ENCODE peak calls at places on chromosome 18, in seven cellular contexts. D is HT-29; J is ovary; K is iPS-NIHi11; G is adrenal gland; V is HTR-8/SVneo; U is activated CD4-positive, alpha-beta T cell treated with anti-CD3 and anti-CD28 coated beads, Interleukin-2, amount 50 U/mL, for 24 hours. T is an unnamed sample.

GRCh38 chr18:25647404-25647803 is 295.4 kb upstream of the ZNF521 start:
- DNase-seq in U (no peak), G (no peak), K (no peak), V (no peak), J (no peak), D (no peak), T (no peak)

GRCh38 chr18:62165583-62165982 is 21.3 kb downstream of the PIGN start:
- DNase-seq in D (no peak), J (no peak), K (no peak), U (no peak), V (no peak), G (no peak), T (no peak)

GRCh38 chr18:64100136-64100922 is 48.6 kb downstream of the LINC00305 start:
- DNase-seq in D (no peak), U (no peak), V (no peak), G (no peak), K (no peak), J (no peak), T (no peak)

GRCh38 chr18:7566587-7567486 is at the start of gene PTPRM:
- DNase-seq in G (peak; percentile 92), U (no peak), D (no peak), K (peak; percentile 87), V (peak; percentile 59), J (peak; percentile 86), T (peak; percentile 80)

GRCh38 chr18:6413554-6414117 is 1.1 kb downstream of the L3MBTL4 start:
- DNase-seq in J (peak; percentile 36), U (no peak), V (no peak), D (no peak), G (peak; percentile 33), K (no peak), T (no peak)

GRCh38 chr18:27599202-27599829 is 414.2 kb upstream of the CHST9 start:
- DNase-seq in U (no peak), J (peak; percentile 31), G (peak; percentile 42), K (peak; percentile 69), V (peak; percentile 8), D (peak; percentile 51), T (peak; percentile 71)

GRCh38 chr18:31398191-31398590 is 21.6 kb downstream of the DSG4 start:
- DNase-seq in V (no peak), G (no peak), D (peak; percentile 25), K (no peak), U (no peak), J (no peak), T (no peak)

GRCh38 chr18:44945847-44946490 is 265.3 kb downstream of the SETBP1 start:
- DNase-seq in D (no peak), V (no peak), U (no peak), J (no peak), K (peak; percentile 43), G (no peak), T (no peak)

GRCh38 chr18:42028232-42028832 is 73.3 kb downstream of the PIK3C3 start:
- DNase-seq in U (no peak), K (peak; percentile 33), G (peak; percentile 22), V (peak; percentile 17), D (peak; percentile 9), J (no peak), T (peak; percentile 36)

GRCh38 chr18:69215151-69215550 is 185.5 kb upstream of the DOK6 start:
- DNase-seq in U (no peak), J (no peak), V (no peak), K (no peak), D (no peak), G (no peak), T (no peak)

GRCh38 chr18:76620326-76620813 is 125.3 kb upstream of the ZNF516 start:
- DNase-seq in V (no peak), J (peak; percentile 83), K (peak; percentile 81), D (peak; percentile 25), G (peak; percentile 79), U (no peak), T (peak; percentile 77)

GRCh38 chr18:79068299-79068945 is 772 bp upstream of the ATP9B start:
- DNase-seq in V (no peak), K (no peak), U (no peak), G (peak; percentile 24), D (no peak), J (no peak), T (no peak)

GRCh38 chr18:2880473-2880872 is 33.7 kb downstream of the EMILIN2 start:
- DNase-seq in K (no peak), U (no peak), D (no peak), J (no peak), V (no peak), G (no peak), T (no peak)

GRCh38 chr18:49645836-49646235 is 84.0 kb downstream of the LIPG start:
- DNase-seq in V (no peak), G (no peak), U (no peak), J (peak; percentile 36), D (no peak), K (peak; percentile 35), T (no peak)

GRCh38 chr18:48859311-48860275 is 91.2 kb downstream of the SMAD7 start:
- DNase-seq in G (peak; percentile 89), J (no peak), D (no peak), K (peak; percentile 72), U (no peak), V (no peak), T (peak; percentile 89)

GRCh38 chr18:63000839-63001238 is 285.5 kb downstream of the PHLPP1 start:
- DNase-seq in J (no peak), G (no peak), V (no peak), D (no peak), K (no peak), U (no peak), T (no peak)

GRCh38 chr18:12659904-12660605 is 2.1 kb upstream of the SPIRE1 start:
- DNase-seq in U (no peak), D (peak; percentile 84), J (peak; percentile 70), K (peak; percentile 60), V (no peak), G (peak; percentile 47), T (peak; percentile 46)

GRCh38 chr18:10239138-10239537 is 215.3 kb upstream of the APCDD1 start:
- DNase-seq in G (peak; percentile 14), K (no peak), D (no peak), J (peak; percentile 80), U (no peak), V (no peak), T (no peak)

GRCh38 chr18:75201273-75201898 is 7.6 kb downstream of the PTGR3 start:
- DNase-seq in D (no peak), K (no peak), U (no peak), G (no peak), J (no peak), V (no peak), T (no peak)

GRCh38 chr18:35991696-35992095 is 19.2 kb downstream of the RMP24 start:
- DNase-seq in D (no peak), G (no peak), U (no peak), J (no peak), V (no peak), K (no peak), T (no peak)